ENCODE peak calls at places on chromosomes 7 and 10, in eight cellular contexts. C is activated CD8-positive, alpha-beta T cell treated with anti-CD3 and anti-CD28 coated beads for 36 hours; S is NCI-H1436; Y is pons; T is SK-N-SH; L is left ventricle myocardium superior; G is activated gamma-delta T cell; W is substantia nigra. X is an unnamed sample.

GRCh38 chr10:73908853-73909611 is 1.9 kb upstream of the PLAU start:
- DNase-seq in C (peak), S (peak), Y (peak), T (no peak), L (no peak), G (no peak), W (no peak), X (peak)

GRCh38 chr10:80357000-80357803 is 621 bp downstream of the DYDC2 start:
- DNase-seq in C (peak), S (peak), Y (no peak), T (peak), L (no peak), G (no peak), W (no peak), X (no peak)

GRCh38 chr10:30647089-30647488 is 17.5 kb upstream of the LYZL2 start:
- DNase-seq in C (peak), S (no peak), Y (no peak), T (no peak), L (no peak), G (no peak), W (no peak), X (no peak)

GRCh38 chr10:59736749-59737148 is 16.5 kb downstream of the MRLN start:
- DNase-seq in C (no peak), S (no peak), Y (no peak), T (no peak), L (no peak), G (no peak), W (no peak), X (no peak)

GRCh38 chr10:86614853-86615252 is 39.5 kb upstream of the OPN4 start:
- DNase-seq in C (peak), S (no peak), Y (no peak), T (no peak), L (no peak), G (no peak), W (no peak), X (no peak)

GRCh38 chr7:151759591-151760042 is 117.3 kb downstream of the PRKAG2 start:
- DNase-seq in C (peak), S (peak), Y (no peak), T (peak), L (no peak), G (no peak), W (peak), X (peak)

GRCh38 chr10:114743552-114744231 is 77.9 kb upstream of the FHIP2A start:
- DNase-seq in C (no peak), S (no peak), Y (no peak), T (no peak), L (no peak), G (no peak), W (no peak), X (no peak)

GRCh38 chr10:98994030-98994429 is 241.6 kb downstream of the HPSE2 start:
- DNase-seq in C (no peak), S (no peak), Y (no peak), T (no peak), L (no peak), G (no peak), W (no peak), X (no peak)

GRCh38 chr10:118238573-118239240 is 103.4 kb downstream of the FAM204A start:
- DNase-seq in C (no peak), S (no peak), Y (no peak), T (peak), L (no peak), G (no peak), W (no peak), X (no peak)

GRCh38 chr7:27921081-27921836 is 181.3 kb downstream of the TAX1BP1 start:
- DNase-seq in C (peak), S (peak), Y (peak), T (peak), L (no peak), G (no peak), W (no peak), X (no peak)

GRCh38 chr10:11397566-11397965 is 213.9 kb downstream of the USP6NL start:
- DNase-seq in C (no peak), S (no peak), Y (no peak), T (no peak), L (no peak), G (no peak), W (no peak), X (no peak)

GRCh38 chr10:70747192-70747965 is 37.8 kb downstream of the TBATA start:
- DNase-seq in C (no peak), S (no peak), Y (no peak), T (no peak), L (no peak), G (no peak), W (no peak), X (peak)

GRCh38 chr10:125265579-125265955 is 105.2 kb upstream of the CTBP2 start:
- DNase-seq in C (no peak), S (no peak), Y (no peak), T (peak), L (no peak), G (no peak), W (no peak), X (no peak)

X was measured in sigmoid colon.